ENCODE peak calls at places on chromosome 9, in eight cellular contexts. Y is cardiac muscle cell, Q is Caco-2, C is AG10803, I is stomach, P is IMR-90, V is mesendoderm, E is fibroblast of villous mesenchyme. H is an unnamed sample.

GRCh38 chr9:14992025-14992424 is 81.8 kb upstream of the FREM1 start:
- DNase-seq in Y (no peak), Q (no peak), C (peak), I (no peak), P (no peak), V (no peak), E (peak), H (no peak)

GRCh38 chr9:81626511-81626910 is 62.8 kb downstream of the TLE1 start:
- DNase-seq in Y (no peak), Q (no peak), C (peak), I (no peak), P (peak), V (peak), E (no peak), H (no peak)

GRCh38 chr9:117555964-117556629 is 141.2 kb upstream of the ASTN2 start:
- DNase-seq in Y (peak), Q (peak), C (peak), I (peak), P (no peak), V (peak), E (peak), H (peak)

GRCh38 chr9:117718085-117718484 is 13.9 kb downstream of the TLR4 start:
- DNase-seq in Y (no peak), Q (no peak), C (peak), I (no peak), P (no peak), V (no peak), E (peak), H (no peak)

GRCh38 chr9:77939149-77939668 is 92.4 kb downstream of the GNAQ start:
- DNase-seq in Y (no peak), Q (no peak), C (no peak), I (no peak), P (peak), V (no peak), E (peak), H (no peak)

GRCh38 chr9:117354252-117354847 is 60.5 kb downstream of the ASTN2 start:
- DNase-seq in Y (no peak), Q (no peak), C (no peak), I (no peak), P (no peak), V (peak), E (no peak), H (no peak)

GRCh38 chr9:126436545-126437269 is 110.1 kb downstream of the MVB12B start:
- DNase-seq in Y (no peak), Q (no peak), C (no peak), I (no peak), P (peak), V (no peak), E (no peak), H (no peak)

GRCh38 chr9:110750272-110750671 is 81.7 kb downstream of the MUSK start:
- DNase-seq in Y (no peak), Q (no peak), C (peak), I (no peak), P (no peak), V (no peak), E (no peak), H (peak)

GRCh38 chr9:133690111-133690561 is 48.0 kb downstream of the SARDH start:
- DNase-seq in Y (peak), Q (peak), C (no peak), I (no peak), P (peak), V (no peak), E (peak), H (no peak)

GRCh38 chr9:101212661-101213060 is 172.1 kb downstream of the BAAT start:
- DNase-seq in Y (no peak), Q (no peak), C (no peak), I (no peak), P (no peak), V (no peak), E (no peak), H (no peak)

GRCh38 chr9:16871358-16872151 is 1.1 kb upstream of the BNC2 start:
- DNase-seq in Y (peak), Q (no peak), C (peak), I (peak), P (peak), V (peak), E (peak), H (peak)

GRCh38 chr9:135077497-135078200 is 9.8 kb upstream of the OLFM1 start:
- DNase-seq in Y (peak), Q (peak), C (peak), I (peak), P (no peak), V (peak), E (peak), H (no peak)

GRCh38 chr9:7996558-7996957 is 197.0 kb upstream of the DMAC1 start:
- DNase-seq in Y (no peak), Q (no peak), C (no peak), I (no peak), P (no peak), V (no peak), E (no peak), H (no peak)

GRCh38 chr9:16679327-16679821 is 191.1 kb downstream of the BNC2 start:
- DNase-seq in Y (no peak), Q (no peak), C (peak), I (no peak), P (peak), V (peak), E (no peak), H (no peak)

GRCh38 chr9:132583584-132584304 is 1.3 kb downstream of the BARHL1 start:
- DNase-seq in Y (no peak), Q (no peak), C (no peak), I (no peak), P (no peak), V (no peak), E (no peak), H (no peak)

GRCh38 chr9:19284729-19285128 is 54.2 kb downstream of the DENND4C start:
- DNase-seq in Y (no peak), Q (no peak), C (no peak), I (no peak), P (peak), V (no peak), E (no peak), H (no peak)

GRCh38 chr9:107784235-107784958 is 294.8 kb upstream of the KLF4 start:
- DNase-seq in Y (peak), Q (peak), C (peak), I (no peak), P (peak), V (peak), E (peak), H (peak)

GRCh38 chr9:133669402-133669801 is 33.2 kb downstream of the DBH start:
- DNase-seq in Y (no peak), Q (no peak), C (no peak), I (no peak), P (no peak), V (peak), E (no peak), H (no peak)

GRCh38 chr9:14692918-14693861 is at the start of gene ZDHHC21:
- DNase-seq in Y (peak), Q (peak), C (peak), I (peak), P (peak), V (peak), E (peak), H (peak)

DNA sequence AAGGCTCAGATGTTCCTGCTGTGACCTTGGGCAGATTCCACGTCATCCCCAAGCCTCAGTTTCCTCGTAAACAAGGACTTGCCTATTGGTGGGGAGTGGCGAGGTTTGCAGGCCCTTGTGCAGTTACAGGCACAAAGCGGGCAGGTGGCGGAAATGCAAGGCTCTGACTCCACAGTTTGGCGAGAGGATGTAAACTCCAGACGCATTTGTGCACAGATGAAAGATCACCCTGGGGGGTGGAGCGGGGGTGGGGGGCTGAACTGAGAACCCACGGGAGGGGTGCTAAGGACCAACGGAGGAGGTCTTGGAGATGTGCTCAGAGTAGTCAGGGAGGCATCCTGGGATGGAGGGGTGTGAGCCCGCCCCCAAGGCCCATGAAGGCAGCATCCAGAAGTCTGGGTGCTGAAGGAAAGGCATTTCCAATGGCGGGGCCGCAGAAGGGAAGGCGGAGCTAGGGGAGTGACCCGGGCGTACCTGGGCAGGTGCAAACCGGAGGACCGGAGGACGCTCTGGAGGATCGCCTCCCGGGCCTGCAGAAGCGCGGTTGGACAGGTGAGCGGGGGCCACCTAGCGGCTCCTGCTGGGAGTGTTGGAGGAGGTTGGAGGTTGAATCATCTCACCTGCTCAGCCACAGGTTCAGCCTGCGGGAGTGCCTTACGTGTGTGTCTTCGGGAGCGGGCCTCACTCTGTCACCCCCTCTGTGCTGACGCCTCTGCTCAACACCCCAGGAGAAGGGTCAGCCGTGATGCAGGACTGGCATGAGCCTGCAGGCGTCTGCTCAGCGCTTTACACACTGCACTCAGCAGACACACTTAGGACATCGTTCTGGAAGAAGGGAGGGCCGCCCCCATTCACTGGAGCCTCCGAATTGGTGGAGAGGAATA is 1.9 kb upstream of the FIBCD1 start:
- DNase-seq in Y (peak), Q (peak), C (no peak), I (peak), P (peak), V (peak), E (peak), H (peak)
- H3K4me3 ChIP-seq in Y (no peak), Q (no peak), C (no peak), I (no peak), P (no peak), V (no peak), E (no peak), H (no peak)

DNA sequence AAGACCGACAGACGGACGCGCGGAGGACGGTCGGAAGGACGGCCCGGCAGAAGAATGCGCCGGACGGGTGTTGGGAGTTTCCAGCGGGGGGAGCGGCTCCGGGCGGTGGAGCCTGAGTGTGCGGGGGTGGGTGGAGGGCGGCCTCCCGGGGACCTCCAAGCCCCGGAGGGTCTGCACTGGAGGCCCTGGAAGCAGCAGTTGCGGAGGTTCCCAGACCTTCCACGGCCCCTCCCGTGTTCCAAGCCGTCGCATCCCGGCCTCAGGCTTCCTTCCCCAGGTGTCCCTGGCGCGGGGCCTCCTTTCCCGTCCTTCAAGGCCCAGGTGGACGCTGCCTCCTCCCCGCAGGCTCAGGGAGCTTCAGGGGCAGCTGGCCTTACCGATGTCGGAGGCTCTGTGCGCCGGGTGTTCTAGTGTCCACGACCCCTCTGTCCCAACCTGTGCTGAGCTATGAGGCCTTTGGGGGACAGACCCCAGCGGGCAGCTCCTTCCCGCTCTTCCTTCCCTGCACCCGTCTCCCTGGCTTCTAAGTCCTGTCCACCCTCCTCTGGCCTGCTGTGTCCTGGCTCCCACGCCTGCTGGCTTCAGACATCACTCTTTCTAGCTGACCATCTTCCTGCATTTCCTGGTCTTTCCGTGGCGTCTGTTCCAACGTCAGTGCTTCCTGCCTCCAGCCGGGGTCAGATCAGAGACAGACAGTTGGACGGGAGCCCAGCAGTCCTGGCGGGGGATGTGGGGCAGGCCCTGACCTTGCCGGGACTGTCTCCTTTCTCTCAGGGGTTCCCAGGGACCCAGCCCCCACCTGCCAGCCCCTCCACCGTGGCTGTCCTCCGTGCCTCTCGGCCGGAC is 5.6 kb downstream of the NRARP start:
- DNase-seq in Y (no peak), Q (no peak), C (no peak), I (peak), P (peak), V (no peak), E (peak), H (peak)
- H3K4me3 ChIP-seq in Y (peak), Q (peak), C (no peak), I (peak), P (no peak), V (no peak), E (peak), H (peak)

GRCh38 chr9:18238254-18238653 is 235.7 kb upstream of the ADAMTSL1 start:
- DNase-seq in Y (no peak), Q (no peak), C (peak), I (no peak), P (peak), V (peak), E (peak), H (no peak)

GRCh38 chr9:18237776-18238175 is 236.2 kb upstream of the ADAMTSL1 start:
- DNase-seq in Y (no peak), Q (no peak), C (no peak), I (no peak), P (no peak), V (peak), E (no peak), H (no peak)

GRCh38 chr9:18240213-18240612 is 233.7 kb upstream of the ADAMTSL1 start:
- DNase-seq in Y (no peak), Q (no peak), C (no peak), I (no peak), P (no peak), V (no peak), E (no peak), H (no peak)

GRCh38 chr9:18236336-18236735 is 237.6 kb upstream of the ADAMTSL1 start:
- DNase-seq in Y (no peak), Q (no peak), C (no peak), I (no peak), P (no peak), V (no peak), E (no peak), H (no peak)

DNA sequence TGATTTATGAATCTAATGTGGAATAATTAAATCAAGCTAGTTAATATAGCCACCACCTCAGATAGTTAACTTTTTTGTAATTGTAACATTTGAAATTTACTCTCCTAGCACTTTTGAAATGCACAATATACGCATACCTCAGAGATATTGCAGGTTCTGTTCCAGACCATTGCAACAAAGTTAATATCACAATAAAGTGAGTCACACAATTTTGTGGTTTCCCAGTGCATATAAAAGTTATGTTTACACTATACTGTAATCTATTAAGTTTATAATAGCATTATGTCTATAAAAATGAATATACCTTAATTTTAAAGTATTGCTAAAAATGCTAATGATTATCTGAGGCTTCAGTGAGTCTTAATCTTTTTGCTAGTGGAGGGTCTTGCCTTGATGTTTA is 235.2 kb upstream of the ADAMTSL1 start:
- DNase-seq in Y (no peak), Q (no peak), C (peak), I (no peak), P (peak), V (no peak), E (peak), H (no peak)
- H3K4me3 ChIP-seq in Y (no peak), Q (no peak), C (no peak), I (no peak), P (no peak), V (no peak), E (no peak), H (no peak)

GRCh38 chr9:21549251-21549765 is 67.2 kb upstream of the IFNE start:
- DNase-seq in Y (no peak), Q (no peak), C (peak), I (peak), P (peak), V (no peak), E (peak), H (no peak)
- H3K4me3 ChIP-seq in Y (no peak), Q (no peak), C (no peak), I (no peak), P (peak), V (no peak), E (no peak), H (no peak)

GRCh38 chr9:33458444-33458843 is 11.1 kb upstream of the AQP3 start:
- DNase-seq in Y (no peak), Q (peak), C (no peak), I (peak), P (peak), V (peak), E (peak), H (no peak)
- H3K4me3 ChIP-seq in Y (no peak), Q (no peak), C (no peak), I (no peak), P (no peak), V (no peak), E (no peak), H (no peak)

GRCh38 chr9:129335456-129336129 is 157.5 kb upstream of the IER5L start:
- DNase-seq in Y (no peak), Q (no peak), C (no peak), I (peak), P (no peak), V (no peak), E (no peak), H (no peak)

GRCh38 chr9:129332581-129332980 is 154.5 kb upstream of the IER5L start:
- DNase-seq in Y (no peak), Q (no peak), C (no peak), I (no peak), P (no peak), V (no peak), E (no peak), H (no peak)

GRCh38 chr9:129334744-129335080 is 156.7 kb upstream of the IER5L start:
- DNase-seq in Y (no peak), Q (no peak), C (no peak), I (no peak), P (no peak), V (no peak), E (no peak), H (no peak)

GRCh38 chr9:129333613-129333960 is 155.5 kb upstream of the IER5L start:
- DNase-seq in Y (no peak), Q (peak), C (no peak), I (no peak), P (no peak), V (peak), E (peak), H (no peak)

DNA sequence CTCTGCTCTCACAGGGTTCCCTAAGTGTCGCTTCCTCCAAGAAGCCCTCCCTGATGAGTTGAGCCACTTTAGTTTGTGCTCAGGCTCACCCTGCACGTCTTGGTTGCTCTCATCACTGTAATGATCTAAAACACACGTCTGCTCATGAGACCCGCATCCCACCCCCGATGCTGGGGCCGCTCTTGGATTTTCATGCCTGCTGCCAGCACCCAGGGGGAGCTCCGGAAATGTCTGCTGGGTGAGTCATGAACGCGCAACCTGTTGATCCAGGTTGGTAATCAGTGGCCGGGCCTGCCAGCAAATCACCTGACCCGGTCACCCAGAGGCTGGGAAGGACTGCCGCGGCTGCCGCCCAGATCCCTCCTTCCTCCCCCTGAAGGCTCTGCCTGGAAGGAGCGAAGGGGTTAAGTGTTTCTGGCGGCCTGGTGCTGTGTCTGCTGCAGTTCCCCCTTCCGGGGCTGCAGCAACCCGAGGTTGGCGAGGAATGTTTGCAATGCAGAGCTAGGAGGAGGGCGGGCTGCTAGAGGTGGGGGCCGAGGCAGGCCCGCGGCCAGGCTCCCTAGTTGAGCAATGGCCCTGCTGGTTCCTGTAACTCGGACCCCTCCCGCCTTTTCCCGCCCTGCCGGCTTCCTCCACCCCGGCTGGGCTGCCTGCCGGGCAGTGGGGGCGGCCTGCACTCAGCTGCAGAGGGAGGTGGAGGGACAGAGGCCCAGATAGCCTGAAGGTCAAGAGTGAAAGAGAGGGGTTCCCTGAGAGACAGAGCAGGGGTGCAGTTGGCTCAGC is 156.1 kb upstream of the IER5L start:
- DNase-seq in Y (peak), Q (peak), C (peak), I (peak), P (peak), V (peak), E (peak), H (peak)
- H3K4me3 ChIP-seq in Y (no peak), Q (peak), C (peak), I (peak), P (no peak), V (no peak), E (no peak), H (peak)

GRCh38 chr9:5633243-5633642 is 4.3 kb downstream of the RIC1 start:
- DNase-seq in Y (no peak), Q (no peak), C (peak), I (no peak), P (peak), V (peak), E (peak), H (no peak)
- H3K4me3 ChIP-seq in Y (no peak), Q (no peak), C (no peak), I (no peak), P (no peak), V (no peak), E (no peak), H (no peak)

GRCh38 chr9:89926167-89926566 is 321.4 kb downstream of the GADD45G start:
- DNase-seq in Y (no peak), Q (no peak), C (no peak), I (no peak), P (no peak), V (no peak), E (no peak), H (no peak)
- H3K4me3 ChIP-seq in Y (no peak), Q (no peak), C (no peak), I (no peak), P (no peak), V (no peak), E (no peak), H (no peak)